ENCODE peak calls at places on chromosomes 4 and X, in nine cellular contexts. One of them, this sample, is unnamed.

GRCh38 chr4:137039369-137039768 is 492.9 kb downstream of the PCDH18 start:
- DNase-seq in GM23338: no peak
- DNase-seq in neural progenitor cell: no peak
- DNase-seq in OCI-LY7: no peak
- DNase-seq in MM.1S: no peak
- DNase-seq in GM23248: no peak
- DNase-seq in hepatocyte: no peak
- DNase-seq in PC-3: no peak
- DNase-seq in HCT116: no peak
- DNase-seq in this sample: no peak

GRCh38 chr4:33073811-33074210 is 2353.6 kb downstream of the PCDH7 start:
- DNase-seq in HCT116: no peak
- DNase-seq in GM23338: peak
- DNase-seq in neural progenitor cell: peak
- DNase-seq in hepatocyte: no peak
- DNase-seq in GM23248: peak
- DNase-seq in PC-3: peak
- DNase-seq in MM.1S: no peak
- DNase-seq in OCI-LY7: no peak
- DNase-seq in this sample: no peak

GRCh38 chr4:70705146-70705855 is 16.5 kb upstream of the RUFY3 start:
- DNase-seq in neural progenitor cell: peak
- DNase-seq in PC-3: peak
- DNase-seq in hepatocyte: peak
- DNase-seq in GM23248: peak
- DNase-seq in MM.1S: peak
- DNase-seq in GM23338: peak
- DNase-seq in OCI-LY7: peak
- DNase-seq in HCT116: no peak
- DNase-seq in this sample: peak

GRCh38 chr4:25696409-25696808 is 40.8 kb downstream of the SLC34A2 start:
- DNase-seq in MM.1S: no peak
- DNase-seq in HCT116: no peak
- DNase-seq in GM23248: no peak
- DNase-seq in PC-3: no peak
- DNase-seq in GM23338: no peak
- DNase-seq in neural progenitor cell: no peak
- DNase-seq in OCI-LY7: no peak
- DNase-seq in hepatocyte: no peak
- DNase-seq in this sample: no peak

GRCh38 chrX:46072372-46072771 is 472.8 kb downstream of the ZNF674 start:
- DNase-seq in HCT116: no peak
- DNase-seq in GM23248: no peak
- DNase-seq in GM23338: no peak
- DNase-seq in PC-3: no peak
- DNase-seq in neural progenitor cell: no peak
- DNase-seq in MM.1S: no peak
- DNase-seq in hepatocyte: no peak
- DNase-seq in OCI-LY7: no peak
- DNase-seq in this sample: no peak

GRCh38 chr4:173288698-173289350 is 45.3 kb downstream of the HMGB2 start:
- DNase-seq in GM23248: peak
- DNase-seq in hepatocyte: no peak
- DNase-seq in GM23338: no peak
- DNase-seq in OCI-LY7: no peak
- DNase-seq in MM.1S: peak
- DNase-seq in neural progenitor cell: no peak
- DNase-seq in PC-3: no peak
- DNase-seq in HCT116: no peak
- DNase-seq in this sample: no peak

GRCh38 chr4:5051210-5051691 is at the start of gene STK32B:
- DNase-seq in PC-3: peak
- DNase-seq in GM23338: peak
- DNase-seq in MM.1S: peak
- DNase-seq in GM23248: peak
- DNase-seq in OCI-LY7: no peak
- DNase-seq in hepatocyte: peak
- DNase-seq in neural progenitor cell: peak
- DNase-seq in HCT116: no peak
- DNase-seq in this sample: peak

GRCh38 chr4:12576409-12576808 is 907.7 kb downstream of the RAB28 start:
- DNase-seq in neural progenitor cell: no peak
- DNase-seq in GM23248: no peak
- DNase-seq in hepatocyte: no peak
- DNase-seq in MM.1S: no peak
- DNase-seq in HCT116: no peak
- DNase-seq in PC-3: no peak
- DNase-seq in OCI-LY7: no peak
- DNase-seq in GM23338: no peak
- DNase-seq in this sample: no peak

GRCh38 chrX:20500949-20501348 is 234.2 kb upstream of the RPS6KA3 start:
- DNase-seq in neural progenitor cell: no peak
- DNase-seq in HCT116: no peak
- DNase-seq in MM.1S: no peak
- DNase-seq in GM23248: no peak
- DNase-seq in hepatocyte: no peak
- DNase-seq in PC-3: no peak
- DNase-seq in OCI-LY7: no peak
- DNase-seq in GM23338: no peak
- DNase-seq in this sample: no peak

GRCh38 chr4:67954867-67955266 is 8.4 kb downstream of the TMPRSS11A start:
- DNase-seq in OCI-LY7: no peak
- DNase-seq in hepatocyte: no peak
- DNase-seq in PC-3: no peak
- DNase-seq in GM23248: no peak
- DNase-seq in GM23338: no peak
- DNase-seq in neural progenitor cell: no peak
- DNase-seq in MM.1S: no peak
- DNase-seq in HCT116: no peak
- DNase-seq in this sample: no peak

GRCh38 chr4:38815879-38816782 is 11.5 kb upstream of the TLR1 start:
- DNase-seq in MM.1S: peak
- DNase-seq in hepatocyte: no peak
- DNase-seq in PC-3: no peak
- DNase-seq in OCI-LY7: peak
- DNase-seq in neural progenitor cell: no peak
- DNase-seq in GM23248: no peak
- DNase-seq in GM23338: no peak
- DNase-seq in HCT116: no peak
- DNase-seq in this sample: no peak

GRCh38 chr4:95232358-95233156 is 316.2 kb downstream of the UNC5C start:
- DNase-seq in GM23338: no peak
- DNase-seq in PC-3: no peak
- DNase-seq in MM.1S: no peak
- DNase-seq in hepatocyte: no peak
- DNase-seq in OCI-LY7: no peak
- DNase-seq in GM23248: no peak
- DNase-seq in HCT116: no peak
- DNase-seq in neural progenitor cell: no peak
- DNase-seq in this sample: no peak

DNA sequence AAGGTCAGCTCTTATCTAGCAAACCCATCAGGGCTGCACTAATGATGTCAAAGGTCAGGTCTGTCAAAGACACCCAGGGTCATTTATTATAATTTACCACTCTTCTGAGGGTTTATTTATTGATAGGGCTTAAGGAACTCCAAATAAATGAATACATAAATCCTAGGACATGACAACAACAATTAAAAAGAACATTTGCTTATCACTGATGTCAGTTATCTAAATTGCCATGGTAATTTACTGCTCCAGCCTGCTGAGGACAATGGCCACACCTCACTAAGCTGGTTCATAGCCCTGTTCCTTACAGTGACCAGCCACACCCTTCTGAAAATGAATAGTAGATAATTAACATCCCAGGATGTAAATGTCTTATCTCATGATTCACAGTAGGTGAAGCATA is 317.1 kb downstream of the UNC5C start:
- DNase-seq in hepatocyte: peak
- DNase-seq in GM23248: no peak
- DNase-seq in neural progenitor cell: no peak
- DNase-seq in GM23338: no peak
- DNase-seq in MM.1S: no peak
- DNase-seq in PC-3: no peak
- DNase-seq in OCI-LY7: no peak
- DNase-seq in HCT116: no peak
- DNase-seq in this sample: no peak
- TF ChIP-seq EZH2phosphoT487 in hepatocyte: no peak
- TF ChIP-seq EZH2phosphoT487 in GM23248: no peak
- TF ChIP-seq EZH2phosphoT487 in neural progenitor cell: no peak
- TF ChIP-seq EZH2phosphoT487 in GM23338: no peak
- TF ChIP-seq EZH2phosphoT487 in MM.1S: no peak
- TF ChIP-seq EZH2phosphoT487 in PC-3: no peak
- TF ChIP-seq EZH2phosphoT487 in OCI-LY7: no peak
- TF ChIP-seq EZH2phosphoT487 in HCT116: no peak
- TF ChIP-seq EZH2phosphoT487 in this sample: no peak

GRCh38 chr4:10664408-10664807 is 20.2 kb downstream of the CLNK start:
- DNase-seq in OCI-LY7: no peak
- DNase-seq in MM.1S: no peak
- DNase-seq in HCT116: no peak
- DNase-seq in neural progenitor cell: no peak
- DNase-seq in GM23338: no peak
- DNase-seq in GM23248: peak
- DNase-seq in hepatocyte: peak
- DNase-seq in PC-3: peak
- DNase-seq in this sample: no peak
- TF ChIP-seq EZH2phosphoT487 in OCI-LY7: no peak
- TF ChIP-seq EZH2phosphoT487 in MM.1S: no peak
- TF ChIP-seq EZH2phosphoT487 in HCT116: no peak
- TF ChIP-seq EZH2phosphoT487 in neural progenitor cell: no peak
- TF ChIP-seq EZH2phosphoT487 in GM23338: no peak
- TF ChIP-seq EZH2phosphoT487 in GM23248: no peak
- TF ChIP-seq EZH2phosphoT487 in hepatocyte: no peak
- TF ChIP-seq EZH2phosphoT487 in PC-3: no peak
- TF ChIP-seq EZH2phosphoT487 in this sample: no peak

GRCh38 chr4:3520796-3521600 is 11.2 kb downstream of the LRPAP1 start:
- DNase-seq in HCT116: no peak
- DNase-seq in neural progenitor cell: no peak
- DNase-seq in OCI-LY7: no peak
- DNase-seq in hepatocyte: no peak
- DNase-seq in MM.1S: no peak
- DNase-seq in GM23338: no peak
- DNase-seq in GM23248: no peak
- DNase-seq in PC-3: no peak
- DNase-seq in this sample: no peak

GRCh38 chr4:3523146-3523627 is 9.0 kb downstream of the LRPAP1 start:
- DNase-seq in GM23338: no peak
- DNase-seq in GM23248: no peak
- DNase-seq in OCI-LY7: no peak
- DNase-seq in neural progenitor cell: no peak
- DNase-seq in MM.1S: no peak
- DNase-seq in hepatocyte: no peak
- DNase-seq in PC-3: no peak
- DNase-seq in HCT116: no peak
- DNase-seq in this sample: no peak

GRCh38 chr4:3522651-3523050 is 9.6 kb downstream of the LRPAP1 start:
- DNase-seq in OCI-LY7: no peak
- DNase-seq in neural progenitor cell: no peak
- DNase-seq in MM.1S: no peak
- DNase-seq in hepatocyte: no peak
- DNase-seq in PC-3: no peak
- DNase-seq in GM23338: no peak
- DNase-seq in GM23248: no peak
- DNase-seq in HCT116: no peak
- DNase-seq in this sample: no peak

GRCh38 chr4:3522326-3522640 is 9.9 kb downstream of the LRPAP1 start:
- DNase-seq in GM23338: no peak
- DNase-seq in HCT116: no peak
- DNase-seq in OCI-LY7: no peak
- DNase-seq in GM23248: no peak
- DNase-seq in PC-3: no peak
- DNase-seq in MM.1S: no peak
- DNase-seq in neural progenitor cell: no peak
- DNase-seq in hepatocyte: no peak
- DNase-seq in this sample: no peak

DNA sequence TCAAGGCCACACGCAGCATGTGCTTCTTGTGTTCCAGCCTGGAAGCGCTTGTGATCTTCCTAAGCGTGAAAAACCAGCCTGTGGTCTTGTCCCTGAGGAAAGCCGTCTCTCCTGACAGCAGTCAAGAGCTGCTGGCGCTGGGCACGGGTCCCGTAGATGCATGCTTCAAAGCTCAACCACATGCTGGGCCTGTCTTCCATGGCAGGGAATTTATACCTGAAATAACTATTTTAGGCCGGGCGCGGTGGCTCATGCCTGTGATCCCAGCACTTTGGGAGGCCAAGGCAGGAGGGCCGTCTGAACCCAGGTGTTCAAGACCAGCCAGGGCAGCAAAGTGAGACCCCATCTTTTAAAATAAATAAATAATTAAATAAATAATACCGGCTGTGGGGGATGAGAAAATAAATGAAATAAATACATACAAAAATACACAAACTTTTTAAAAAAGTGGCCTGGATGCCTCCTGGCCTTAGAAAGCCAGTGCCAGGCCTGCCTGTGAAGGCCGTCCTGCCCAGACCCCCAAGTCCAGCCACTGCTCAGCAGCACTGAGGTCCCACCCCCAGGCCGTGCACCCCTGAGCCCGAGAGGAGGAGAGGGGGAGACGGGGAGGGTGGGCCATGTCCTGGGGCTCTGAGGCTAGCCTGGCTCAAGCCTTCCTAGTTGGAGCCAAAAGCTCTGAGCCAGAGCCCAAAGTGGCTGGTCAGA is 10.4 kb downstream of the LRPAP1 start:
- DNase-seq in OCI-LY7: no peak
- DNase-seq in hepatocyte: no peak
- DNase-seq in HCT116: no peak
- DNase-seq in PC-3: no peak
- DNase-seq in GM23248: no peak
- DNase-seq in neural progenitor cell: no peak
- DNase-seq in GM23338: no peak
- DNase-seq in MM.1S: no peak
- DNase-seq in this sample: no peak
- TF ChIP-seq EZH2phosphoT487 in OCI-LY7: no peak
- TF ChIP-seq EZH2phosphoT487 in hepatocyte: no peak
- TF ChIP-seq EZH2phosphoT487 in HCT116: no peak
- TF ChIP-seq EZH2phosphoT487 in PC-3: no peak
- TF ChIP-seq EZH2phosphoT487 in GM23248: no peak
- TF ChIP-seq EZH2phosphoT487 in neural progenitor cell: no peak
- TF ChIP-seq EZH2phosphoT487 in GM23338: no peak
- TF ChIP-seq EZH2phosphoT487 in MM.1S: no peak
- TF ChIP-seq EZH2phosphoT487 in this sample: no peak

DNA sequence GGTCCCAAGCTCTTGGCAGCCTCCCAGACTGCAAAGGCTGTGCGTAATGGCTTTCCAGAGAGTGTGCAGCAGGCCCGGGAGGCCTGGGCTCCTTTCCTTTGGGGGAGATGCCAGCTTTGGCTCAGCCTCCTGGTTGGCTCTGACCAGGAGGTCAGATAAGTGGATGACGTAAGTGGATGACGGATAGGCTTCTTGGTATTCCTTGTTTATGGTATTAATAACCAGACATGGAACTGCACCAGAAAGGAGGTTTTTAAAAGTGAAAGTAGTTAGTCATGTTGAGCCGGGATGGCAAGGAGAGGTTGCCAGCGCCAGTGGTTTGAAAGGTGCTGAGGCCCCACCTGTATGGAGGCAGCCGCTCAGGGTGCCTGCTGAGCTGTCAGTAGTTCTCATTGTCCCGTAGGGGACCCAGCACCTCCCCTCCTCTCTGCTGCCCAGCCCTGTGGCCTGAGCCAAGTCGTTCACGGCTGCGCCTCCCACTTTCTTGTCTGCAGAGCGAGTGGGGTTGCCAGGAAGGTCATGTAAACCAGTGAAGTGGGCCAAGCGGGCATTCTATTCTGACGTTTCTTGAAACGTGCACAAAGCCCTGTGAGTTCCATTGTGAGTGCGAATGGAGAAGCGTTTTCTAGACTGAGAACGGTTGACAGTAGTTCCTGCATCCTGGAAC is 28.7 kb upstream of the STOX2 start:
- DNase-seq in PC-3: peak
- DNase-seq in GM23248: peak
- DNase-seq in HCT116: no peak
- DNase-seq in hepatocyte: peak
- DNase-seq in MM.1S: no peak
- DNase-seq in GM23338: no peak
- DNase-seq in neural progenitor cell: no peak
- DNase-seq in OCI-LY7: no peak
- DNase-seq in this sample: peak
- TF ChIP-seq EZH2phosphoT487 in PC-3: no peak
- TF ChIP-seq EZH2phosphoT487 in GM23248: no peak
- TF ChIP-seq EZH2phosphoT487 in HCT116: no peak
- TF ChIP-seq EZH2phosphoT487 in hepatocyte: no peak
- TF ChIP-seq EZH2phosphoT487 in MM.1S: no peak
- TF ChIP-seq EZH2phosphoT487 in GM23338: no peak
- TF ChIP-seq EZH2phosphoT487 in neural progenitor cell: no peak
- TF ChIP-seq EZH2phosphoT487 in OCI-LY7: no peak
- TF ChIP-seq EZH2phosphoT487 in this sample: no peak

This sample was measured in SK-N-SH.